ENCODE peak calls at places on chromosomes 4 and X, in seven cellular contexts. One of them, this sample, is unnamed.
A peak's percentile ranks its signal among the peaks of the same experiment; 100 is the strongest.

GRCh38 chrX:68710870-68711576 is 63.6 kb downstream of the STARD8 start:
- DNase-seq in MM.1S: no peak
- DNase-seq in HCT116: peak; percentile 32
- DNase-seq in neural progenitor cell: peak; percentile 68
- DNase-seq in PC-3: peak; percentile 65
- DNase-seq in hepatocyte: peak; percentile 72
- DNase-seq in GM23338: peak; percentile 76
- DNase-seq in this sample: peak; percentile 60

GRCh38 chrX:41045960-41046567 is 39.2 kb upstream of the USP9X start:
- DNase-seq in MM.1S: no peak
- DNase-seq in HCT116: no peak
- DNase-seq in neural progenitor cell: peak; percentile 68
- DNase-seq in PC-3: no peak
- DNase-seq in hepatocyte: peak; percentile 31
- DNase-seq in GM23338: peak; percentile 44
- DNase-seq in this sample: peak; percentile 43

GRCh38 chrX:54074826-54075225 is 30.6 kb upstream of the PHF8 start:
- DNase-seq in MM.1S: no peak
- DNase-seq in HCT116: no peak
- DNase-seq in neural progenitor cell: no peak
- DNase-seq in PC-3: no peak
- DNase-seq in hepatocyte: no peak
- DNase-seq in GM23338: no peak
- DNase-seq in this sample: no peak

GRCh38 chr4:7771541-7772507 is 167.8 kb downstream of the AFAP1 start:
- DNase-seq in MM.1S: peak; percentile 64
- DNase-seq in HCT116: no peak
- DNase-seq in neural progenitor cell: no peak
- DNase-seq in PC-3: no peak
- DNase-seq in hepatocyte: no peak
- DNase-seq in GM23338: no peak
- DNase-seq in this sample: no peak

GRCh38 chrX:70166601-70167590 is 10.4 kb upstream of the DGAT2L6 start:
- DNase-seq in MM.1S: no peak
- DNase-seq in HCT116: peak; percentile 6
- DNase-seq in neural progenitor cell: no peak
- DNase-seq in PC-3: peak; percentile 59
- DNase-seq in hepatocyte: no peak
- DNase-seq in GM23338: no peak
- DNase-seq in this sample: peak; percentile 75

GRCh38 chr4:87078987-87079469 is 141.4 kb downstream of the KLHL8 start:
- DNase-seq in MM.1S: no peak
- DNase-seq in HCT116: no peak
- DNase-seq in neural progenitor cell: no peak
- DNase-seq in PC-3: no peak
- DNase-seq in hepatocyte: no peak
- DNase-seq in GM23338: no peak
- DNase-seq in this sample: peak; percentile 86

GRCh38 chr4:20493761-20494353 is 206.4 kb upstream of the PACRGL start:
- DNase-seq in MM.1S: no peak
- DNase-seq in HCT116: no peak
- DNase-seq in neural progenitor cell: no peak
- DNase-seq in PC-3: no peak
- DNase-seq in hepatocyte: no peak
- DNase-seq in GM23338: no peak
- DNase-seq in this sample: peak; percentile 72

GRCh38 chr4:107319386-107319785 is 283.3 kb upstream of the DKK2 start:
- DNase-seq in MM.1S: no peak
- DNase-seq in HCT116: no peak
- DNase-seq in neural progenitor cell: no peak
- DNase-seq in PC-3: no peak
- DNase-seq in hepatocyte: no peak
- DNase-seq in GM23338: no peak
- DNase-seq in this sample: peak; percentile 16

GRCh38 chr4:153075256-153075630 is 129.0 kb upstream of the TRIM2 start:
- DNase-seq in MM.1S: no peak
- DNase-seq in HCT116: no peak
- DNase-seq in neural progenitor cell: no peak
- DNase-seq in PC-3: no peak
- DNase-seq in hepatocyte: no peak
- DNase-seq in GM23338: no peak
- DNase-seq in this sample: no peak

GRCh38 chrX:123975180-123975579 is 13.7 kb downstream of the STAG2 start:
- DNase-seq in MM.1S: no peak
- DNase-seq in HCT116: no peak
- DNase-seq in neural progenitor cell: no peak
- DNase-seq in PC-3: peak; percentile 49
- DNase-seq in hepatocyte: no peak
- DNase-seq in GM23338: no peak
- DNase-seq in this sample: peak; percentile 65

GRCh38 chrX:77009691-77010090 is 437.5 kb upstream of the FGF16 start:
- DNase-seq in MM.1S: no peak
- DNase-seq in HCT116: no peak
- DNase-seq in neural progenitor cell: no peak
- DNase-seq in PC-3: peak; percentile 86
- DNase-seq in hepatocyte: peak; percentile 13
- DNase-seq in GM23338: no peak
- DNase-seq in this sample: peak; percentile 75

GRCh38 chrX:47650164-47651042 is at the start of gene ELK1:
- DNase-seq in MM.1S: peak; percentile 95
- DNase-seq in HCT116: peak; percentile 93
- DNase-seq in neural progenitor cell: peak; percentile 97
- DNase-seq in PC-3: peak; percentile 97
- DNase-seq in hepatocyte: peak; percentile 95
- DNase-seq in GM23338: peak; percentile 94
- DNase-seq in this sample: peak; percentile 97

GRCh38 chr4:110641218-110641617 is 18.3 kb upstream of the PITX2 start:
- DNase-seq in MM.1S: no peak
- DNase-seq in HCT116: no peak
- DNase-seq in neural progenitor cell: peak; percentile 59
- DNase-seq in PC-3: no peak
- DNase-seq in hepatocyte: no peak
- DNase-seq in GM23338: peak; percentile 71
- DNase-seq in this sample: no peak

DNA sequence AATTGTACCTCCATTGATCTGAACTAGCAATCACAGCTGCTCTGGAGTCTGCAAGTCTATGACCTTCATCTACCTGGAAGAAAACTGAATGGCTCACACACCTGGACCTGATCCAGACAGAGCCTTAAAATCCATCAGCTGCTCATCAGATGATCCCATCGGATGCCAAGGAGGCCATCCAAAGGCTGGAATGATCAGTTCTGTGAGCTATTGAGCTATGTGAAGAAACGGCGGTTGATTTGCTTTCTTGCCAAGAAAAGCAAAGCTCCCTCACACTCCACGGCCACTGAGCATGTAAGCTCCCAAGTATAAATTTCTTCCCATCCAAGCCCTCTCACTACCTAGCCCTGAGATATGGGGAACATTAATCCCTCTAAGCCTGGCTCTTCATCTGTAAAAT is 63.1 kb downstream of the RELL1 start:
- DNase-seq in MM.1S: no peak
- DNase-seq in HCT116: no peak
- DNase-seq in neural progenitor cell: no peak
- DNase-seq in PC-3: no peak
- DNase-seq in hepatocyte: no peak
- DNase-seq in GM23338: no peak
- DNase-seq in this sample: no peak
- TF ChIP-seq EZH2phosphoT487 in MM.1S: no peak
- TF ChIP-seq EZH2phosphoT487 in HCT116: no peak
- TF ChIP-seq EZH2phosphoT487 in neural progenitor cell: no peak
- TF ChIP-seq EZH2phosphoT487 in PC-3: no peak
- TF ChIP-seq EZH2phosphoT487 in hepatocyte: no peak
- TF ChIP-seq EZH2phosphoT487 in GM23338: no peak
- TF ChIP-seq EZH2phosphoT487 in this sample: no peak

GRCh38 chr4:118350961-118351360 is 1.8 kb downstream of the PRSS12 start:
- DNase-seq in MM.1S: no peak
- DNase-seq in HCT116: no peak
- DNase-seq in neural progenitor cell: no peak
- DNase-seq in PC-3: no peak
- DNase-seq in hepatocyte: no peak
- DNase-seq in GM23338: no peak
- DNase-seq in this sample: no peak

GRCh38 chr4:118353452-118353851 is 649 bp upstream of the PRSS12 start:
- DNase-seq in MM.1S: no peak
- DNase-seq in HCT116: no peak
- DNase-seq in neural progenitor cell: peak; percentile 54
- DNase-seq in PC-3: peak; percentile 3
- DNase-seq in hepatocyte: no peak
- DNase-seq in GM23338: peak; percentile 27
- DNase-seq in this sample: peak; percentile 24

GRCh38 chr4:118354913-118355312 is 2.1 kb upstream of the PRSS12 start:
- DNase-seq in MM.1S: no peak
- DNase-seq in HCT116: no peak
- DNase-seq in neural progenitor cell: no peak
- DNase-seq in PC-3: no peak
- DNase-seq in hepatocyte: no peak
- DNase-seq in GM23338: no peak
- DNase-seq in this sample: no peak

GRCh38 chr4:118352843-118353373 is at the start of gene PRSS12:
- DNase-seq in MM.1S: peak; percentile 87
- DNase-seq in HCT116: peak; percentile 57
- DNase-seq in neural progenitor cell: peak; percentile 87
- DNase-seq in PC-3: peak; percentile 60
- DNase-seq in hepatocyte: peak; percentile 89
- DNase-seq in GM23338: peak; percentile 95
- DNase-seq in this sample: peak; percentile 84

GRCh38 chr4:118351851-118352827 is 664 bp downstream of the PRSS12 start:
- DNase-seq in MM.1S: no peak
- DNase-seq in HCT116: peak; percentile 48
- DNase-seq in neural progenitor cell: peak; percentile 63
- DNase-seq in PC-3: no peak
- DNase-seq in hepatocyte: peak; percentile 45
- DNase-seq in GM23338: peak; percentile 65
- DNase-seq in this sample: peak; percentile 50
- TF ChIP-seq EZH2 in MM.1S: no peak
- TF ChIP-seq EZH2 in HCT116: no peak
- TF ChIP-seq EZH2 in neural progenitor cell: peak; percentile 84
- TF ChIP-seq EZH2 in PC-3: no peak
- TF ChIP-seq EZH2 in hepatocyte: peak; percentile 28
- TF ChIP-seq EZH2 in GM23338: peak; percentile 13
- TF ChIP-seq EZH2 in this sample: no peak

DNA sequence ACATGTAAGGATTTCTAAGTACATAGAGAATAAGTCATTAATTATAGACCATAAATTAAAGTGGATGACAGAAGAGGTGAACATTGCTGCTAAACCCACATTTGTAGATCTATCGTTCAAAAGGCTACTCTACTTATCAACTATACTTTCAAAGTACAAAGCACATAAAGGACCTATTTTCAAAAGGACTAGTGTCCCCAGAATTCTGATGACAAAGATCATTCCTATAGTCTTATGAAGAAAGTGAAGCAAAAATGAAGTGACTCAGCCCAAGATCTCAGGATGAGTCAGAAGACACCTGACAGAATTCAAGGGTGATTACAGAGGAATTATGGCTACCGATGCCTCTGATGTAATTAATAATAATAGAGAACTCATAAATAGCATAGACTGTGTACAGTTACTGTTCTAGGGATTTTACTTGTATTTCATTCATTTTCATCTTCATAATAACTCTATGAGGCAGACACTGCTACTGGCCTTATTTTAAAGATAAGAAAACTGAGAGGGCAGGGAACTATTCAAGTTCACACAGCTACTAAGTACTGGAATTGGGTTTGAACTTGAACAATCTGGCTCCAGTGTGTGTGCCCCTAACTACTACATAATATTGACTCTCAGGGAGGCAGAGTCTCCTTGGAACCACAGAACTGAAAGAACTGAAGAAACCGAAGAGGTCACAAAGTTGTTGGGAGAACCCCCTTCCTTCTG is 17.1 kb downstream of the USP46 start:
- DNase-seq in MM.1S: no peak
- DNase-seq in HCT116: peak; percentile 88
- DNase-seq in neural progenitor cell: no peak
- DNase-seq in PC-3: peak; percentile 81
- DNase-seq in hepatocyte: no peak
- DNase-seq in GM23338: no peak
- DNase-seq in this sample: peak; percentile 67
- H3K4me1 ChIP-seq in MM.1S: no peaks in the 10 kb centered on the region
- H3K4me1 ChIP-seq in HCT116: peaks cover 49% of the 10 kb centered on the region
- H3K4me1 ChIP-seq in neural progenitor cell: no peaks in the 10 kb centered on the region
- H3K4me1 ChIP-seq in PC-3: peaks cover 15% of the 10 kb centered on the region
- H3K4me1 ChIP-seq in hepatocyte: peaks cover 28% of the 10 kb centered on the region
- H3K4me1 ChIP-seq in GM23338: peaks cover 45% of the 10 kb centered on the region
- H3K4me1 ChIP-seq in this sample: peaks cover 25% of the 10 kb centered on the region

GRCh38 chr4:38692421-38692820 is 28.4 kb downstream of the KLF3 start:
- DNase-seq in MM.1S: no peak
- DNase-seq in HCT116: no peak
- DNase-seq in neural progenitor cell: no peak
- DNase-seq in PC-3: no peak
- DNase-seq in hepatocyte: no peak
- DNase-seq in GM23338: no peak
- DNase-seq in this sample: no peak

GRCh38 chr4:38693531-38693930 is 29.5 kb downstream of the KLF3 start:
- DNase-seq in MM.1S: no peak
- DNase-seq in HCT116: no peak
- DNase-seq in neural progenitor cell: no peak
- DNase-seq in PC-3: no peak
- DNase-seq in hepatocyte: no peak
- DNase-seq in GM23338: no peak
- DNase-seq in this sample: no peak

GRCh38 chr4:38694330-38694729 is 30.3 kb downstream of the KLF3 start:
- DNase-seq in MM.1S: no peak
- DNase-seq in HCT116: no peak
- DNase-seq in neural progenitor cell: no peak
- DNase-seq in PC-3: no peak
- DNase-seq in hepatocyte: no peak
- DNase-seq in GM23338: no peak
- DNase-seq in this sample: no peak

GRCh38 chr4:38688676-38689355 is 24.8 kb downstream of the KLF3 start:
- DNase-seq in MM.1S: no peak
- DNase-seq in HCT116: no peak
- DNase-seq in neural progenitor cell: no peak
- DNase-seq in PC-3: no peak
- DNase-seq in hepatocyte: no peak
- DNase-seq in GM23338: no peak
- DNase-seq in this sample: no peak

DNA sequence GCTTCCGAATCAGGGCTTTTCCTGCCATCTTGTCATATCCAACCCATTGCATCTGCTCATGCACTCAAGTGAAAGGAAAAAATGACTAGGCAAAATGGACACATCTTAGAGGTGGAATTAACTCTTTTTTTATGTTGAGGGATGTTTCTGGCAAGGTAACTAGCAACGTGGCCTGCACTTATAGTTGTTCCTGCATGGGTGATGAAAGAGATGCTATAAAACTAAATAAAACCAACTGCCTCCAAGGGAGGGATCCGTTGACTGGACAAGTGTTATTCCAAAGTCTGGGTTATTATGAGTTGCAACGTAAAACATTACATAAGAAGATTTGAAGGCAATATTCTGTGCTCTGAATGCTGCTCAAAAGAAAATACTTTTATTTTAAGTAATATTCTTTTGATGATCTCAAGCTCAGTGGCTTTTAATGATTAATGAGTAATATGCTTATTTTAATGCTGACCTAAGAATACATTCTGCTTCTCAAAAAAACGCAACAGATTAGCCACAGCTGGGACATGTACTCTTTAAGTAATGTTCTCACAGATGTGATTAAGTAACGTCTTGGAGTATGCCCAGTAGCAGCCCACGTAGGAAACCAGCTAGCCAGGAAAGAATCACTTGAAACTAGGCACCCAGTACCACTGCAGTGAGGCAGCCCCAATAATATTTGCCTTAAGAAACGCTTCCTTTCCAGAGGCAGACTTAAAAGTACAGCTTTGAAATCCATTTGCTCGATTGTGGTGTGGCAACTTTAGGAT is 27.4 kb downstream of the KLF3 start:
- DNase-seq in MM.1S: no peak
- DNase-seq in HCT116: no peak
- DNase-seq in neural progenitor cell: no peak
- DNase-seq in PC-3: no peak
- DNase-seq in hepatocyte: no peak
- DNase-seq in GM23338: no peak
- DNase-seq in this sample: peak; percentile 92
- TF ChIP-seq EZH2phosphoT487 in MM.1S: no peak
- TF ChIP-seq EZH2phosphoT487 in HCT116: no peak
- TF ChIP-seq EZH2phosphoT487 in neural progenitor cell: no peak
- TF ChIP-seq EZH2phosphoT487 in PC-3: no peak
- TF ChIP-seq EZH2phosphoT487 in hepatocyte: no peak
- TF ChIP-seq EZH2phosphoT487 in GM23338: no peak
- TF ChIP-seq EZH2phosphoT487 in this sample: no peak